ENCODE peak calls at places on chromosomes 11 and 22, in seven cellular contexts. I, P, T, J, Y, F and E are unnamed samples. For H3K27me3, the result is how much of the 10 kb centered on the place peaks cover.

GRCh38 chr11:103483996-103484395 is 374.8 kb downstream of the DYNC2H1 start:
- DNase-seq in F (no peak), P (no peak), Y (no peak), T (no peak), I (no peak), J (no peak), E (no peak)

GRCh38 chr11:128247235-128247594 is 340.1 kb downstream of the ETS1 start:
- DNase-seq in P (no peak), F (no peak), Y (no peak), I (no peak), J (no peak), T (no peak), E (no peak)

GRCh38 chr11:3002871-3003270 is 10.7 kb upstream of the NAP1L4 start:
- DNase-seq in J (no peak), I (no peak), Y (no peak), T (no peak), P (no peak), F (no peak), E (no peak)

GRCh38 chr11:126147268-126148111 is 64.0 kb downstream of the RPUSD4 start:
- DNase-seq in P (no peak), T (no peak), F (no peak), J (peak), I (no peak), Y (no peak), E (no peak)

GRCh38 chr22:29334696-29335344 is 19.3 kb upstream of the RASL10A start:
- DNase-seq in I (no peak), P (no peak), J (no peak), T (no peak), F (no peak), Y (no peak), E (no peak)

GRCh38 chr11:69357458-69358397 is 63.8 kb downstream of the MYEOV start:
- DNase-seq in J (peak), I (peak), F (peak), Y (no peak), P (peak), T (no peak), E (no peak)

GRCh38 chr22:49208768-49209252 is 618.9 kb downstream of the BRD1 start:
- DNase-seq in Y (peak), F (no peak), J (peak), T (no peak), I (no peak), P (no peak), E (peak)

GRCh38 chr11:66904561-66904960 is 47.7 kb downstream of the LRFN4 start:
- DNase-seq in T (no peak), J (no peak), I (no peak), Y (no peak), F (no peak), P (no peak), E (no peak)

GRCh38 chr22:36086170-36086490 is 57.5 kb upstream of the RBFOX2 start:
- DNase-seq in J (peak), I (no peak), P (no peak), Y (no peak), F (no peak), T (no peak), E (no peak)

GRCh38 chr22:24601217-24602104 is 1.5 kb upstream of the GGT1 start:
- DNase-seq in J (no peak), I (peak), Y (no peak), T (no peak), F (peak), P (peak), E (peak)

GRCh38 chr11:111469200-111469599 is 43.0 kb downstream of the BTG4 start:
- DNase-seq in J (no peak), Y (no peak), I (no peak), T (no peak), F (no peak), P (no peak), E (no peak)

GRCh38 chr11:31800398-31801265 is 10.5 kb downstream of the PAX6 start:
- DNase-seq in P (no peak), F (no peak), T (no peak), I (no peak), J (no peak), Y (no peak), E (no peak)

GRCh38 chr11:112526699-112527410 is 266.2 kb upstream of the PLET1 start:
- DNase-seq in Y (no peak), I (no peak), P (no peak), T (no peak), J (no peak), F (no peak), E (no peak)

GRCh38 chr11:73549367-73549766 is 48.5 kb downstream of the FAM168A start:
- DNase-seq in Y (no peak), F (no peak), P (no peak), J (no peak), I (no peak), T (no peak), E (no peak)

GRCh38 chr11:1197431-1197885 is 25.4 kb upstream of the MUC5B start:
- DNase-seq in I (peak), F (peak), P (peak), T (no peak), J (no peak), Y (peak), E (no peak)

GRCh38 chr11:16169541-16169940 is 186.8 kb downstream of the SOX6 start:
- DNase-seq in P (no peak), Y (no peak), J (no peak), T (no peak), I (no peak), F (no peak), E (no peak)

GRCh38 chr22:38831166-38831945 is 12.5 kb downstream of the NPTXR start:
- DNase-seq in J (no peak), Y (no peak), P (no peak), I (no peak), F (peak), T (no peak), E (no peak)

GRCh38 chr22:35987487-35987886 is 41.1 kb downstream of the RBFOX2 start:
- DNase-seq in Y (no peak), F (no peak), I (no peak), P (no peak), J (no peak), T (no peak), E (no peak)

GRCh38 chr11:29127456-29127855 is 889.4 kb downstream of the KCNA4 start:
- DNase-seq in F (no peak), P (no peak), Y (no peak), I (no peak), T (no peak), J (no peak), E (no peak)

DNA sequence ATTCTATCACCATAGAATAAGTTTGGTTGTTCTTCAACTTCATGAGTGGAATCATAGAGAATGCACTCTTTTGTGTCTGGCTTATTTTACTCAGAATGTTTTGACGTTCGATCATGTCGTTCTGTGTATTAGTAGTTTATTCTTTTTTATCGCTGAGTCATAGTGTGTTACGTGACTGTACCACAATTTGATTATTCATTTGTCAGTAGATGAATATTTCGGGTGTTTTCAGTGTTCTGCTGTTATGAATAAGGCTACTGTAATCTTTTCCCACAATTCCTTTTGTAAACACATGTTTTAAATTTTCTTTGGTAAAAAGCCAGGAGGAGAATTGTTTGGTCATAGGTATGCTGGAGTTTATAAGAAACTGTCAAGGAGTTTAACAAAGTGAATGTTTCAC is 279.9 kb upstream of the B3GAT1 start:
- DNase-seq in P (no peak), I (no peak), J (no peak), F (no peak), T (no peak), Y (no peak), E (no peak)
- H3K27ac ChIP-seq in P (no peak), I (no peak), J (no peak), F (no peak), T (no peak), Y (no peak), E (no peak)

DNA sequence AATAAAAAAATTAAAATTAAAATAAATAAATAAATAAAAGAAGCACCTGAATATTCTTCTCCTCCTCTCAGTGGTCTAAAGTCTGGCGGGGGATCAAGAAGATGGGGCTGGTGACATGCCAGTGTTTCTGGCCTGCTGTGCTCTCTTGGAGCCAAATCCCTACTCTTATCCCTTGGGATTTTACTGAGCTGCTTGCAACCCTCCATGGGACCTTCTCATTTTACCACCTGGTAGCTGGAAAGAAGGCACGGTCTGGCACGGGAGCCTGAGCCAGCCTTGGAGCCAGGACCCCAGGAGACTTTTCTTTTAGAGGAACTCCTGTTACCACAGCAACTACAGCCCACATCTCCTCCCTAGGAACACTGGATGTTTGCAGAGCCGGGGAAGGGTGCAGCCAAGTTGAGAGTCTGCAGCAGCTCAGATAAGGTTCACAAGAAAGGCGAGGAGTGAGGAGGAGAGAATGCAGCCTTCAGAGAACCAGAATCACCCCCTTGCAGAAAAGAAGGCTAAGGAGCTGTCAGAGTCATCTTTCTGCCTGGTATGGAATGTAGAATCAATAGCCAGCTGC is 21.4 kb downstream of the CD6 start:
- DNase-seq in T (no peak), P (no peak), Y (no peak), J (no peak), I (no peak), F (no peak), E (no peak)
- H3K27me3 ChIP-seq in T (under half), P (under half), Y (under half), J (under half), I (under half), F (under half), E (under half)

GRCh38 chr11:85525711-85526110 is 101.4 kb downstream of the DLG2 start:
- DNase-seq in T (no peak), I (no peak), F (no peak), Y (no peak), P (no peak), J (no peak), E (no peak)
- H3K27ac ChIP-seq in T (no peak), I (no peak), F (no peak), Y (no peak), P (no peak), J (peak), E (no peak)

GRCh38 chr11:76620471-76620870 is 50.1 kb downstream of the LRRC32 start:
- DNase-seq in P (no peak), T (no peak), Y (no peak), F (no peak), J (no peak), I (no peak), E (no peak)

GRCh38 chr11:76621866-76622265 is 48.7 kb downstream of the LRRC32 start:
- DNase-seq in Y (no peak), F (no peak), T (no peak), P (no peak), J (no peak), I (no peak), E (no peak)

GRCh38 chr11:76622481-76623094 is 48.0 kb downstream of the LRRC32 start:
- DNase-seq in P (no peak), F (no peak), T (no peak), J (no peak), Y (no peak), I (no peak), E (no peak)

GRCh38 chr11:76623171-76623883 is 47.2 kb downstream of the LRRC32 start:
- DNase-seq in F (no peak), T (no peak), P (no peak), Y (no peak), J (no peak), I (no peak), E (no peak)

DNA sequence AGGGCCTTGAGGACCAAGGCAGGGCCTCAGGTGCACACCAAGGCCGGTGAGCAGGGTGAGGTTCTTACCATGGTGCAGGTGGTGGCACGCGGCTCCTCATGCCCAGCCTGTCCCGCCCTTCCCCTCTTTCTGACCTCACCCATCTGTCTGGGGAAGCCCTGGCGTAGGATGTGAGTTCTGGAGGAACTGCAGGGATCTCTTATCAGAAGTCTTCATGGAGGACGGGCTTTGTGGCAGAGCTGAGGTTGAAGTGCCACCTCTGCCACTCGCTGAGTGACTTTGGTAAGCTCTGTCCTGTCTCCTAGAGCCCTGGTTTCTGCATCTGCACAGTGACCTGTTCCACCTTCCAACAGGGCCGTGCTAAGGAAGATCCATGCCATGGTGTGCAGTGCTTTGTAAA is 49.1 kb downstream of the LRRC32 start:
- DNase-seq in J (no peak), T (no peak), P (no peak), F (no peak), I (no peak), Y (no peak), E (no peak)
- H3K27me3 ChIP-seq in J (under half), T (under half), P (under half), F (under half), I (under half), Y (under half), E (under half)

GRCh38 chr22:44557064-44557748 is 59.2 kb upstream of the RTL6 start:
- DNase-seq in T (no peak), F (peak), P (no peak), J (no peak), Y (no peak), I (no peak), E (no peak)
- H3K27ac ChIP-seq in T (no peak), F (no peak), P (no peak), J (no peak), Y (no peak), I (no peak), E (no peak)

GRCh38 chr11:44797886-44798683 is 71.3 kb downstream of the TSPAN18 start:
- DNase-seq in T (no peak), Y (no peak), I (no peak), P (no peak), J (peak), F (no peak), E (no peak)
- H3K27me3 ChIP-seq in T (under half), Y (under half), I (under half), P (under half), J (under half), F (under half), E (under half)

DNA sequence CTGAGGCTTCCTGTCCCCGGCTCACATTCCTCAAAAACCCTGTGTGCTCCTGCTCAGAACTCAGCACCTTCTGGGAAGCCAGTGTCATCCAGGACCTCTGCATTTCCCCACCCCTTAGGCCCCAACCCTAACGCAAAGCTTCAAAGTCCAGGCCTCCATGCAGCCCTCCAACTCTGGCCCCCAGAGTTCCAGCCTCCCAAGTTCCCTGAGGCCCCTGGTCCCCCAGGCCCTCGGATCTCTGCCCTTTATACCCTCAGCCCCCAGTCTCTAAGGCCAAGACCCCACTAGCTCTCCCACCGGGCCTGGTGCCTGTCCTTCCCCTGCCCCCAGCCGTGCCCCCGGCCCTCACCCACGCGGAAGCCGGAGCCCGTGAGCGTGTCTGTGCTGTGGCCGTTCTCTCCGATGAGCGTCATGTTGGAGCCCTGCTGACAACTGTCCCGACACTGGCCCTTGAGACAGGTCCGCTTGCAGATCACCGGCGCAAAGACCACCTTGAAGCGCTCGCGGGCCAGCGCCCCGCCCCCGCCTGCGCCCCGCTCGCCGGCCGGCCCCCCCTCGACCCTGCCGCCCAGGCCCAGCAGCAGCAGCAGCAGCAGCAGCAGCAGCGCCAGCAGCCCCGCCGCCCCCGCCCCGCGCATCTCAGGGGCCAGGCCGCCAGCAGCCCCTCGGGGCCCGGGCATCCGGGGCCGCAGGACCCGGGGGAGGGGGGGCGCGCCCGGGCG is 718 bp downstream of the LTBP3 start:
- DNase-seq in J (no peak), F (no peak), P (no peak), T (no peak), I (peak), Y (no peak), E (no peak)
- H3K27ac ChIP-seq in J (no peak), F (peak), P (peak), T (peak), I (peak), Y (peak), E (no peak)

GRCh38 chr11:17477361-17477760 is 716 bp upstream of the ABCC8 start:
- DNase-seq in Y (no peak), J (no peak), F (no peak), T (no peak), P (no peak), I (no peak), E (no peak)
- H3K27me3 ChIP-seq in Y (under half), J (under half), F (half or more), T (under half), P (half or more), I (under half), E (under half)

GRCh38 chr11:114296190-114296978 is at the start of gene NNMT:
- DNase-seq in I (peak), J (no peak), T (no peak), P (peak), Y (peak), F (peak), E (peak)
- H3K27ac ChIP-seq in I (peak), J (no peak), T (no peak), P (peak), Y (peak), F (peak), E (peak)